ENCODE peak calls at places on chromosomes 11 and 22, in six cellular contexts. U, Z, G, M, D and Y are unnamed samples.

GRCh38 chr11:121416909-121417567 is 35.1 kb upstream of the SORL1 start:
- DNase-seq in U (peak; percentile 44), Z (peak; percentile 81), G (peak; percentile 86), M (no peak), D (peak; percentile 8), Y (peak; percentile 97)

GRCh38 chr11:33329705-33330329 is 72.6 kb downstream of the HIPK3 start:
- DNase-seq in U (peak; percentile 7), Z (no peak), G (peak; percentile 78), M (peak; percentile 28), D (peak; percentile 29), Y (peak; percentile 84)

GRCh38 chr11:3990406-3990805 is 104.2 kb upstream of the RRM1 start:
- DNase-seq in U (no peak), Z (no peak), G (no peak), M (no peak), D (no peak), Y (no peak)

GRCh38 chr11:6545917-6546605 is 49.0 kb downstream of the DNHD1 start:
- DNase-seq in U (no peak), Z (peak; percentile 43), G (no peak), M (no peak), D (no peak), Y (no peak)

GRCh38 chr11:118168316-118168715 is 8.1 kb downstream of the SCN2B start:
- DNase-seq in U (no peak), Z (no peak), G (no peak), M (no peak), D (no peak), Y (no peak)

GRCh38 chr11:117180020-117180419 is 1.5 kb downstream of the SIDT2 start:
- DNase-seq in U (no peak), Z (no peak), G (no peak), M (no peak), D (no peak), Y (peak; percentile 51)

GRCh38 chr11:34546511-34547206 is 33.1 kb upstream of the ELF5 start:
- DNase-seq in U (no peak), Z (no peak), G (no peak), M (no peak), D (no peak), Y (no peak)

GRCh38 chr11:64444838-64445441 is 86.0 kb downstream of the RPS6KA4 start:
- DNase-seq in U (no peak), Z (no peak), G (peak; percentile 87), M (no peak), D (no peak), Y (peak; percentile 29)

GRCh38 chr11:22875869-22876473 is 15.7 kb upstream of the CCDC179 start:
- DNase-seq in U (peak; percentile 24), Z (no peak), G (peak; percentile 94), M (peak; percentile 65), D (peak; percentile 56), Y (peak; percentile 90)

GRCh38 chr11:120703358-120704152 is 192.0 kb downstream of the GRIK4 start:
- DNase-seq in U (no peak), Z (no peak), G (no peak), M (no peak), D (no peak), Y (no peak)

GRCh38 chr22:39415506-39415905 is 15.9 kb downstream of the TAB1 start:
- DNase-seq in U (no peak), Z (peak; percentile 4), G (no peak), M (no peak), D (no peak), Y (no peak)

GRCh38 chr11:34053161-34053686 is 1.7 kb downstream of the CAPRIN1 start:
- DNase-seq in U (peak; percentile 70), Z (peak; percentile 72), G (peak; percentile 78), M (peak; percentile 70), D (peak; percentile 72), Y (peak; percentile 80)

GRCh38 chr11:114166897-114167323 is 107.4 kb downstream of the ZBTB16 start:
- DNase-seq in U (no peak), Z (no peak), G (no peak), M (peak; percentile 37), D (peak; percentile 27), Y (peak; percentile 95)

GRCh38 chr11:8006349-8006977 is 19.3 kb downstream of the EIF3F start:
- DNase-seq in U (peak; percentile 3), Z (peak; percentile 31), G (peak; percentile 75), M (peak; percentile 16), D (peak; percentile 37), Y (peak; percentile 82)

GRCh38 chr11:105838668-105839403 is 183.2 kb downstream of the MSANTD4 start:
- DNase-seq in U (no peak), Z (no peak), G (no peak), M (no peak), D (no peak), Y (no peak)